ENCODE peak calls at places on chromosome 14, in six cellular contexts. W is GM06990, C is fibroblast of lung, D is left ventricle myocardium inferior, F is ovary, M is thyroid gland. G is an unnamed sample.

GRCh38 chr14:69260246-69260978 is 454 bp downstream of the GALNT16 start:
- DNase-seq in W (peak; percentile 20), C (peak; percentile 25), D (no peak), F (no peak), M (peak; percentile 35), G (peak; percentile 46)

GRCh38 chr14:26282578-26282977 is 315.3 kb downstream of the NOVA1 start:
- DNase-seq in W (no peak), C (no peak), D (no peak), F (no peak), M (no peak), G (no peak)

GRCh38 chr14:22994762-22995275 is 12.5 kb upstream of the AJUBA start:
- DNase-seq in W (no peak), C (peak; percentile 56), D (no peak), F (peak; percentile 37), M (peak; percentile 94), G (peak; percentile 59)

GRCh38 chr14:49679271-49679670 is 8.7 kb downstream of the POLE2 start:
- DNase-seq in W (no peak), C (no peak), D (no peak), F (no peak), M (no peak), G (no peak)

GRCh38 chr14:50319721-50320120 is 7.6 kb downstream of the DMAC2L start:
- DNase-seq in W (no peak), C (peak; percentile 31), D (no peak), F (no peak), M (no peak), G (no peak)

GRCh38 chr14:64465856-64466554 is 706 bp downstream of the AKAP5 start:
- DNase-seq in W (no peak), C (peak; percentile 39), D (no peak), F (peak; percentile 47), M (peak; percentile 25), G (peak; percentile 49)

GRCh38 chr14:69101331-69101826 is 51.5 kb downstream of the DCAF5 start:
- DNase-seq in W (no peak), C (peak; percentile 89), D (no peak), F (peak; percentile 44), M (no peak), G (no peak)

GRCh38 chr14:105537580-105538474 is 11.4 kb downstream of the TMEM121 start:
- DNase-seq in W (no peak), C (no peak), D (peak; percentile 53), F (peak; percentile 45), M (peak; percentile 56), G (peak; percentile 68)

GRCh38 chr14:75577724-75578098 is 709 bp upstream of the FLVCR2 start:
- DNase-seq in W (peak; percentile 48), C (peak; percentile 88), D (peak; percentile 87), F (peak; percentile 85), M (peak; percentile 91), G (peak; percentile 85)

GRCh38 chr14:82387699-82388098 is 854.0 kb upstream of the SEL1L start:
- DNase-seq in W (no peak), C (peak; percentile 25), D (no peak), F (no peak), M (no peak), G (no peak)

GRCh38 chr14:38404616-38405015 is 148.7 kb upstream of the CLEC14A start:
- DNase-seq in W (no peak), C (peak; percentile 60), D (no peak), F (no peak), M (no peak), G (no peak)

GRCh38 chr14:95577067-95577800 is 42.4 kb downstream of the GLRX5 start:
- DNase-seq in W (peak; percentile 33), C (no peak), D (no peak), F (no peak), M (no peak), G (no peak)

GRCh38 chr14:34227834-34228662 is 234.0 kb downstream of the SPTSSA start:
- DNase-seq in W (peak; percentile 9), C (peak; percentile 56), D (peak; percentile 41), F (peak; percentile 31), M (peak; percentile 57), G (peak; percentile 69)

GRCh38 chr14:90871605-90872233 is 55.5 kb upstream of the TTC7B start:
- DNase-seq in W (no peak), C (peak; percentile 49), D (no peak), F (no peak), M (no peak), G (no peak)

GRCh38 chr14:102495482-102496330 is 13.9 kb downstream of the ANKRD9 start:
- DNase-seq in W (no peak), C (no peak), D (no peak), F (no peak), M (no peak), G (no peak)

GRCh38 chr14:92724516-92725340 is 23.7 kb downstream of the LGMN start:
- DNase-seq in W (no peak), C (no peak), D (peak; percentile 45), F (no peak), M (no peak), G (no peak)

GRCh38 chr14:64465208-64465821 is at the start of gene AKAP5:
- DNase-seq in W (peak; percentile 80), C (peak; percentile 18), D (peak; percentile 50), F (peak; percentile 48), M (peak; percentile 78), G (peak; percentile 90)

GRCh38 chr14:51922624-51923023 is 62.2 kb downstream of the GNG2 start:
- DNase-seq in W (no peak), C (peak; percentile 37), D (no peak), F (no peak), M (no peak), G (no peak)

GRCh38 chr14:69106451-69106850 is 46.5 kb downstream of the DCAF5 start:
- DNase-seq in W (no peak), C (no peak), D (no peak), F (no peak), M (no peak), G (no peak)

GRCh38 chr14:104514156-104514848 is 65.3 kb upstream of the C14orf180 start:
- DNase-seq in W (no peak), C (no peak), D (peak; percentile 36), F (no peak), M (no peak), G (no peak)

GRCh38 chr14:75222208-75222701 is 45.8 kb upstream of the TMED10 start:
- DNase-seq in W (peak; percentile 55), C (peak; percentile 54), D (peak; percentile 18), F (no peak), M (no peak), G (no peak)

GRCh38 chr14:31895206-31895605 is 181.9 kb upstream of the ARHGAP5 start:
- DNase-seq in W (no peak), C (peak; percentile 79), D (no peak), F (no peak), M (no peak), G (no peak)

GRCh38 chr14:75531660-75532317 is 9.5 kb downstream of the BATF start:
- DNase-seq in W (no peak), C (no peak), D (no peak), F (no peak), M (no peak), G (no peak)

GRCh38 chr14:27573018-27573417 is 975.2 kb upstream of the NOVA1 start:
- DNase-seq in W (no peak), C (no peak), D (no peak), F (no peak), M (no peak), G (no peak)

GRCh38 chr14:20460458-20461229 is 590 bp downstream of the PIP4P1 start:
- DNase-seq in W (peak; percentile 73), C (no peak), D (no peak), F (peak; percentile 40), M (peak; percentile 64), G (peak; percentile 19)

GRCh38 chr14:49687942-49688700 is at the start of gene POLE2:
- DNase-seq in W (peak; percentile 90), C (peak; percentile 64), D (peak; percentile 78), F (peak; percentile 72), M (peak; percentile 55), G (peak; percentile 90)

GRCh38 chr14:97380539-97380941 is 583.4 kb downstream of the VRK1 start:
- DNase-seq in W (no peak), C (no peak), D (no peak), F (no peak), M (no peak), G (no peak)

GRCh38 chr14:105418269-105419054 is 1.2 kb upstream of the MTA1 start:
- DNase-seq in W (no peak), C (no peak), D (no peak), F (no peak), M (no peak), G (no peak)

GRCh38 chr14:32134448-32135070 is 57.5 kb downstream of the ARHGAP5 start:
- DNase-seq in W (no peak), C (peak; percentile 34), D (no peak), F (no peak), M (no peak), G (no peak)

GRCh38 chr14:72892103-72892878 is 1.6 kb downstream of the DPF3 start:
- DNase-seq in W (peak; percentile 37), C (peak; percentile 47), D (no peak), F (peak; percentile 31), M (peak; percentile 4), G (peak; percentile 48)

GRCh38 chr14:104116544-104117340 is 21.6 kb upstream of the KIF26A start:
- DNase-seq in W (no peak), C (no peak), D (peak; percentile 11), F (peak; percentile 18), M (peak; percentile 82), G (peak; percentile 13)

GRCh38 chr14:57038689-57039088 is 228.4 kb upstream of the OTX2 start:
- DNase-seq in W (no peak), C (no peak), D (no peak), F (no peak), M (no peak), G (no peak)
- H3K4me3 ChIP-seq in W (no peak overlapping the region), C (no peak overlapping the region), D (no peak overlapping the region), F (no peak overlapping the region), M (no peak overlapping the region), G (no peak overlapping the region)

GRCh38 chr14:44988694-44989093 is 26.7 kb downstream of the TOGARAM1 start:
- DNase-seq in W (no peak), C (no peak), D (peak; percentile 43), F (no peak), M (peak; percentile 79), G (no peak)
- H3K4me3 ChIP-seq in W (no peak overlapping the region), C (no peak overlapping the region), D (no peak overlapping the region), F (no peak overlapping the region), M (no peak overlapping the region), G (no peak overlapping the region)

GRCh38 chr14:100567877-100568163 is 19.4 kb downstream of the BEGAIN start:
- DNase-seq in W (no peak), C (no peak), D (no peak), F (no peak), M (no peak), G (no peak)
- H3K4me3 ChIP-seq in W (no peak overlapping the region), C (no peak overlapping the region), D (peak overlapping the region; percentile 68), F (peak overlapping the region; percentile 47), M (no peak overlapping the region), G (peak overlapping the region; percentile 75)

DNA sequence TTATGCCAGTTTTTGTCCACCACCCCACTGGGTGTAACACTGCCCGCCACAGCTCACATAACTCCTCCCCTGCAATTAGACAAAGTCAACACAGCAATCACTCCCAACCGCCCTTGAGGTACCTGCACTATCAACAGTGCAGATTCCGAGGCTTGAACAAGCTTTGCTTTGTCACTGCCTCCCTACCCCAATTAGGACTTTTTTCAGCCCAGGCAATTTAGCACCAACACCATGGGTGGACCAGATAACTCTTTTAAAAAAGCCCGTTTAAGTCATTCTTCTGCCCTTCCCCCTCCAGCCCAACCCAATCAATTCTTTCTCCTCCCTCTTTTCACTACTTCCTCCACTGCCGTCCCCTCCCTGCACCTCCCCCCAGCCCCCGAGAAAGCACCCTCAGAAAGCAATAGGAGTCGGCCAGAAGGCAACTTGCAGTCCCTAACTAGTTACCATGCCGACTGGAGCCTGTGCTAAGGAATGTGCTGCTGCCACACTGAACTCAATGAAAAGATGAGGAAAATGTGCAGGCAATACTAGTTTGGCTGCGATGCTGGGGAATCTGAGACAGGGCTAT is 45.7 kb upstream of the OTX2 start:
- DNase-seq in W (no peak), C (no peak), D (no peak), F (no peak), M (no peak), G (no peak)
- H3K4me3 ChIP-seq in W (no peak overlapping the region), C (no peak overlapping the region), D (no peak overlapping the region), F (no peak overlapping the region), M (no peak overlapping the region), G (no peak overlapping the region)